ENCODE peak calls at places on chromosome 2, in eight cellular contexts. X, I, F, P, G, Y, N and M are unnamed samples. For H3K36me3, the result is how much of the 10 kb centered on the place peaks cover.

GRCh38 chr2:77831878-77832277 is 309.7 kb upstream of the LRRTM4 start:
- DNase-seq in P (no peak), Y (no peak), N (no peak), F (no peak), X (no peak), I (no peak), G (no peak), M (no peak)

GRCh38 chr2:70984576-70985282 is 6.3 kb downstream of the ANKRD53 start:
- DNase-seq in P (no peak), G (peak), Y (peak), F (peak), I (peak), N (peak), X (peak), M (peak)

GRCh38 chr2:152506843-152507242 is 171.9 kb downstream of the FMNL2 start:
- DNase-seq in G (no peak), F (no peak), I (no peak), N (no peak), Y (peak), P (peak), X (no peak), M (no peak)

GRCh38 chr2:215870986-215871385 is 142.4 kb downstream of the MREG start:
- DNase-seq in Y (no peak), P (no peak), F (no peak), G (peak), N (no peak), I (no peak), X (no peak), M (no peak)

GRCh38 chr2:200317975-200318374 is 11.5 kb downstream of the SPATS2L start:
- DNase-seq in G (no peak), Y (no peak), P (no peak), F (no peak), N (no peak), X (no peak), I (no peak), M (no peak)

GRCh38 chr2:40488101-40488598 is 36.3 kb upstream of the SLC8A1 start:
- DNase-seq in P (peak), Y (peak), N (no peak), I (no peak), X (no peak), F (no peak), G (no peak), M (no peak)

GRCh38 chr2:226721541-226721940 is 78.1 kb downstream of the IRS1 start:
- DNase-seq in N (peak), G (no peak), P (no peak), Y (no peak), X (no peak), F (no peak), I (no peak), M (no peak)

GRCh38 chr2:169715379-169716228 is 18.0 kb upstream of the KLHL23 start:
- DNase-seq in G (no peak), I (peak), P (no peak), F (no peak), Y (peak), N (peak), X (no peak), M (no peak)

GRCh38 chr2:202171246-202171833 is 67.1 kb downstream of the SUMO1 start:
- DNase-seq in I (no peak), Y (peak), X (no peak), N (no peak), P (no peak), F (peak), G (peak), M (no peak)

GRCh38 chr2:10042301-10043161 is 819 bp upstream of the KLF11 start:
- DNase-seq in N (peak), I (peak), Y (peak), G (peak), P (peak), F (peak), X (peak), M (no peak)

GRCh38 chr2:10045561-10046355 is 2.4 kb downstream of the KLF11 start:
- DNase-seq in Y (no peak), X (peak), F (peak), G (no peak), N (no peak), P (no peak), I (peak), M (no peak)

GRCh38 chr2:10041711-10042110 is 1.6 kb upstream of the KLF11 start:
- DNase-seq in F (peak), P (no peak), G (no peak), X (no peak), I (no peak), Y (no peak), N (peak), M (no peak)

GRCh38 chr2:10043906-10044601 is 704 bp downstream of the KLF11 start:
- DNase-seq in X (peak), N (peak), I (peak), Y (peak), G (peak), P (peak), F (peak), M (peak)

GRCh38 chr2:10043256-10043905 is at the start of gene KLF11:
- DNase-seq in Y (peak), F (peak), P (peak), G (peak), X (peak), N (peak), I (peak), M (peak)
- TF ChIP-seq POLR2AphosphoS5 in Y (no peak), F (no peak), P (no peak), G (no peak), X (no peak), N (peak), I (peak), M (no peak)

DNA sequence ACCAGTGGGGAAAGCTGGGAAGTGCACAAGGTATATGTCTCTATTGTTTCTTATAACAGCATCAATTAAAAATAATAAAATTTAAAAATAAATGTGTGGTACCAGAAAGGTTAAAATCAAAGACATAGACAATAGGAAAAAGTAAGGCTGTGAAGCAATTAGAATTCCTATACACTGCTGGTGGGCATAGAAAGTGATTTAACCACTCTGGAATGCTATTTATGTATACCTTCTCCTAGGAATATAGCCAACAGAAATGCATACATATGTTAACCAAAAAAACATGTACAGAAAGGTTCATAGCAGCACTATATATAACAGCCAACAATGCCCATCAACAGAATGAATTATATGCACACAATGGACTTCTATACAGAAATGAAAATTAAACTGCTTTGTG is 43.0 kb downstream of the WDSUB1 start:
- DNase-seq in I (no peak), P (no peak), G (no peak), X (no peak), N (no peak), Y (no peak), F (no peak), M (no peak)
- H3K36me3 ChIP-seq in I (half or more), P (under half), G (under half), X (under half), N (under half), Y (under half), F (under half), M (under half)

GRCh38 chr2:33213244-33213643 is 263.2 kb upstream of the RASGRP3 start:
- DNase-seq in P (no peak), F (no peak), G (no peak), X (no peak), N (no peak), I (no peak), Y (peak), M (no peak)
- H3K27ac ChIP-seq in P (no peak), F (no peak), G (no peak), X (no peak), N (peak), I (peak), Y (peak), M (no peak)

GRCh38 chr2:96665083-96665569 is 22.6 kb downstream of the FER1L5 start:
- DNase-seq in Y (peak), P (no peak), N (peak), G (no peak), F (no peak), X (no peak), I (no peak), M (peak)
- TF ChIP-seq POLR2AphosphoS5 in Y (no peak), P (no peak), N (peak), G (no peak), F (peak), X (no peak), I (no peak), M (peak)

DNA sequence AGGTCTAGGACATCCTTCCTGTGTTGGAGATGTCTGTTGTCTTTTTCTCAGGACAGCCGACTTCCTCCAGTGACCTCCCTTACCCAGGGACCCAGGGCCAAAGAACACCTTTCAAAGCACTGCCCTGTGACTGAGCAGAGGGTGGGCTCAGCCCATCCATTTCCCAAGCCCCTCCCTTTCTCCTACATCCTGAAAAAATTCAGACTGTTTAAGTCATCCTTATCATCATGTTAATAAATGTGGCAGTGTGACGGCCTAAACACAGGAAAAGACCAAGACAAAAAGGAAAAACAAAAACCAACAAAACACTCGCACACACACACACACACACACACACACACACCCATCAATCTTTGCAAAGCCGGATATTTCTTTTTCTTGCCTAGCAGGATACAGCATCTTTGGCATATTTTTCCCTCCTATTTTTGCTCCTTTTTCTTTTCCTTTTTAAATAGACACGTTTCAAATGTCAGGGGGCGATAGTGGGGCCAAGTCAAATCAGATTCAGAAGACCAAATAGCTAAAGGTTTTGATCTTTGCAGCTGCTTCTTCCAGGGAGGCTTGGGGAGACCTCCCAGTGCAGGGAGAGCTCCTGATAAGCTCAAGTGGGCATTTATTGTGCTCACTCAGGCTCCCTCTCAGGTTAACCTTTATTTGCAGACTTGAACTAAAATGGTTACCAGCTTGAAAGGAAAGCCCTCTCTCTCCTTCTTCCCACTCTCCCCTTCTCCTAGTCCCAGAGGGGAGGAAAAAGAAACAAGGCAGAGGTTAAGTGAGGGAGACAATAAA is 39.5 kb upstream of the NRP2 start:
- DNase-seq in N (no peak), I (no peak), G (no peak), F (no peak), Y (no peak), X (no peak), P (no peak), M (no peak)
- H3K36me3 ChIP-seq in N (under half), I (under half), G (under half), F (under half), Y (under half), X (under half), P (under half), M (under half)

GRCh38 chr2:132416080-132416911 is at the start of gene GPR39:
- DNase-seq in X (no peak), F (peak), G (peak), Y (peak), I (peak), P (peak), N (peak), M (peak)
- H3K27ac ChIP-seq in X (no peak), F (peak), G (no peak), Y (no peak), I (peak), P (peak), N (peak), M (peak)

GRCh38 chr2:237290249-237290648 is 123.7 kb downstream of the COL6A3 start:
- DNase-seq in F (peak), Y (no peak), G (no peak), N (peak), P (no peak), I (no peak), X (no peak), M (no peak)
- TF ChIP-seq POLR2AphosphoS5 in F (peak), Y (no peak), G (no peak), N (peak), P (no peak), I (peak), X (peak), M (peak)

DNA sequence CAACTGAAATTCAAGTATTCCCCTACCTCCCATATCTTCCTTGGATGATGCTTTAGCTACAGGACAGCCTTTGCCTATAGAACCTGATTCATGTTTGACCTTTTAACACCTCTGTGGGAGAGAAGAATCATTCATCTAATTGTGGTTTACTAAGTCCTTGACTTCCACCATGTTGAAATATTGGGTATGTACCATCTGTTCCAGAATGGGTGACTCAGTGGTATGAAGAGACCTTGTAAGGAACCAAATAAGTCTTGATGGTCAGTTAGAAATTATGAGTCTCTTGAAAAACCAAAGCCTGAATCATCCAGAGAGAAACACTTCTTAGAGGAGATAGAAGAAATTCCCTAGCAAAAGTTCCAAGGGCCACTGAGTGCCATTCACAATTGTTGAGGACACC is 27.5 kb downstream of the STAMBP start:
- DNase-seq in Y (no peak), N (no peak), G (no peak), X (no peak), F (no peak), I (no peak), P (no peak), M (no peak)
- H3K36me3 ChIP-seq in Y (under half), N (under half), G (under half), X (under half), F (under half), I (half or more), P (under half), M (under half)